ENCODE peak calls at places on chromosome 6, in five cellular contexts. B, K, R, N and G are unnamed samples.

GRCh38 chr6:14542670-14543366 is 425.2 kb downstream of the CD83 start:
- DNase-seq in K (peak), B (peak), N (no peak), R (peak), G (no peak)

GRCh38 chr6:34231566-34232336 is 4.9 kb upstream of the HMGA1 start:
- DNase-seq in B (no peak), R (no peak), N (no peak), K (no peak), G (no peak)

GRCh38 chr6:134178230-134179044 is 126.0 kb upstream of the SLC2A12 start:
- DNase-seq in R (peak), N (peak), K (peak), B (peak), G (no peak)

GRCh38 chr6:29017428-29017802 is 12.3 kb upstream of the ZNF311 start:
- DNase-seq in K (no peak), B (no peak), N (no peak), R (no peak), G (no peak)

GRCh38 chr6:46521464-46521971 is 30.3 kb upstream of the RCAN2 start:
- DNase-seq in B (peak), R (no peak), N (no peak), K (no peak), G (no peak)

GRCh38 chr6:6006428-6007310 is at the start of gene NRN1:
- DNase-seq in K (peak), N (no peak), B (no peak), R (no peak), G (no peak)

GRCh38 chr6:169795196-169795595 is 43.8 kb downstream of the ERMARD start:
- DNase-seq in N (no peak), B (no peak), K (no peak), R (no peak), G (peak)

GRCh38 chr6:80586242-80586641 is 479.8 kb downstream of the BCKDHB start:
- DNase-seq in K (no peak), N (no peak), R (no peak), B (no peak), G (no peak)

GRCh38 chr6:119340766-119341487 is 8.6 kb downstream of the MAN1A1 start:
- DNase-seq in B (no peak), N (peak), K (no peak), R (no peak), G (no peak)

GRCh38 chr6:10894958-10895357 is 8.1 kb downstream of the SYCP2L start:
- DNase-seq in R (no peak), N (no peak), K (no peak), B (no peak), G (no peak)

GRCh38 chr6:148749678-148750077 is 2.8 kb downstream of the UST start:
- DNase-seq in N (no peak), R (no peak), K (no peak), B (no peak), G (no peak)

GRCh38 chr6:84785676-84786075 is 21.3 kb upstream of the TBX18 start:
- DNase-seq in R (no peak), K (no peak), N (no peak), B (peak), G (no peak)

GRCh38 chr6:84764332-84765049 is at the start of gene TBX18:
- DNase-seq in B (peak), R (peak), K (no peak), N (peak), G (peak)

GRCh38 chr6:108250240-108250866 is 10.5 kb downstream of the SNX3 start:
- DNase-seq in R (peak), B (peak), N (no peak), K (peak), G (no peak)
- TF ChIP-seq CTCF in R (peak), B (peak), N (no peak), K (no peak), G (peak)

GRCh38 chr6:4844108-4844507 is 67.9 kb downstream of the CDYL start:
- DNase-seq in R (no peak), B (no peak), K (no peak), N (no peak), G (no peak)
- TF ChIP-seq CTCF in R (peak), B (peak), K (peak), N (no peak), G (peak)

GRCh38 chr6:36542041-36542440 is 5.2 kb downstream of the STK38 start:
- DNase-seq in N (no peak), K (no peak), B (no peak), R (no peak), G (no peak)

GRCh38 chr6:36544228-36544627 is 3.1 kb downstream of the STK38 start:
- DNase-seq in B (peak), N (peak), K (peak), R (peak), G (no peak)

GRCh38 chr6:36536873-36537547 is 10.3 kb downstream of the STK38 start:
- DNase-seq in N (no peak), R (no peak), K (no peak), B (no peak), G (no peak)

GRCh38 chr6:36539814-36540568 is 7.3 kb downstream of the STK38 start:
- DNase-seq in B (no peak), N (no peak), R (no peak), K (no peak), G (no peak)
- TF ChIP-seq CTCF in B (no peak), N (no peak), R (no peak), K (no peak), G (peak)

GRCh38 chr6:65259080-65259479 is 447.9 kb downstream of the EYS start:
- DNase-seq in B (peak), R (peak), K (no peak), N (no peak), G (no peak)
- TF ChIP-seq CTCF in B (peak), R (peak), K (no peak), N (no peak), G (peak)

DNA sequence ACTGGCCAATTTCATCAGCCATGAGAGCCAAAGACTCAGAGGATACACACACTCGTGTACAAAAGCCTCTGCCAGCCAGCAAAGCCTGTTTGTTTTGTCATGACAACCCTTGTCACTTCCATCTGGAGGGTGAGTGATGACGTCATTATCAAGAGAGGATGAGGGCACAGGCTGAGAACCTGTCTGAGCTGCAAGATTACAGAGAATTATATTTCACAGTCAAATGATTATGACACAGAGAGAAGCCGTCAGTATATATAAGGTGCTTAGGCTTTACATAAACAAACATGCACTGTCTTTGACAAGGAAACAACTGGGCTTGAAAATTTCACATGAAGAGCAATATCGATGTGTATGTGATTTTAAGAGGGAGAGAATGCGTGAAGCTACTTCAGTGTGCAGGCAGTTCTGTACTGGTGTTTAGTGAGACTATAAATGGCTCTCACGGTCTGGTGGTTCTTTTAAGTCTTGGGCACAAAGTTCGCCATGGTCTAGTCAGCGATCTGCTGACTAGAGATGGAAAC is 36.5 kb upstream of the BCLAF1 start:
- DNase-seq in R (peak), K (no peak), B (peak), N (peak), G (no peak)
- TF ChIP-seq CTCF in R (no peak), K (no peak), B (no peak), N (no peak), G (no peak)

GRCh38 chr6:115271434-115271833 is 789.3 kb downstream of the FRK start:
- DNase-seq in K (no peak), N (no peak), R (no peak), B (no peak), G (no peak)
- TF ChIP-seq CTCF in K (no peak), N (no peak), R (no peak), B (no peak), G (peak)

GRCh38 chr6:130944486-130944885 is 117.3 kb downstream of the SMLR1 start:
- DNase-seq in B (no peak), K (no peak), N (no peak), R (no peak), G (no peak)
- TF ChIP-seq CTCF in B (no peak), K (no peak), N (no peak), R (no peak), G (no peak)